ENCODE peak calls at places on chromosomes 11 and 22, in nine cellular contexts. X is ovary, S is PC-9, Z is AG04450, A is left ventricle myocardium inferior, F is A549, H is body of pancreas, B is astrocyte, M is right atrium auricular region. R is an unnamed sample.

GRCh38 chr22:30538280-30538679 is 8.3 kb downstream of the SEC14L6 start:
- DNase-seq in F (no peak), B (peak), A (no peak), S (no peak), M (no peak), X (no peak), H (no peak), Z (no peak), R (peak)

GRCh38 chr22:20149257-20150250 is 1.3 kb downstream of the CCDC188 start:
- DNase-seq in M (no peak), H (no peak), F (no peak), A (no peak), B (no peak), S (no peak), X (no peak), Z (no peak), R (no peak)

GRCh38 chr11:70568504-70569172 is 170.3 kb downstream of the CTTN start:
- DNase-seq in B (peak), S (no peak), H (no peak), Z (no peak), X (peak), M (peak), A (peak), F (no peak), R (peak)

GRCh38 chr11:43504316-43504950 is 145.7 kb downstream of the TTC17 start:
- DNase-seq in X (peak), B (no peak), M (no peak), Z (no peak), S (peak), H (peak), F (peak), A (no peak), R (peak)

GRCh38 chr11:13939952-13940610 is 22.4 kb upstream of the SPON1 start:
- DNase-seq in X (no peak), S (peak), B (no peak), M (no peak), F (peak), A (no peak), H (no peak), Z (no peak), R (no peak)

GRCh38 chr22:19767427-19768380 is 7.1 kb downstream of the TBX1 start:
- DNase-seq in Z (no peak), F (no peak), S (peak), A (peak), X (no peak), M (no peak), H (no peak), B (no peak), R (no peak)

GRCh38 chr11:134539285-134539684 is 127.2 kb upstream of the B3GAT1 start:
- DNase-seq in A (no peak), F (no peak), M (no peak), H (no peak), B (no peak), Z (no peak), X (no peak), S (no peak), R (no peak)

GRCh38 chr22:44892803-44893730 is 116.7 kb downstream of the PHF21B start:
- DNase-seq in A (no peak), X (no peak), H (no peak), Z (no peak), B (no peak), M (no peak), S (no peak), F (no peak), R (no peak)

GRCh38 chr11:27563201-27563600 is 56.6 kb upstream of the LIN7C start:
- DNase-seq in X (no peak), F (no peak), B (peak), A (no peak), H (no peak), M (no peak), S (no peak), Z (no peak), R (peak)

GRCh38 chr11:34464591-34465036 is 25.9 kb downstream of the CAT start:
- DNase-seq in Z (no peak), B (peak), X (no peak), H (no peak), S (no peak), A (no peak), F (no peak), M (no peak), R (no peak)

GRCh38 chr11:27894552-27894951 is 194.3 kb upstream of the BDNF start:
- DNase-seq in M (no peak), Z (no peak), H (no peak), S (no peak), A (no peak), X (no peak), B (no peak), F (no peak), R (no peak)

GRCh38 chr11:10607462-10607861 is 39.0 kb upstream of the LYVE1 start:
- DNase-seq in F (no peak), B (no peak), X (no peak), Z (no peak), H (no peak), M (no peak), S (no peak), A (no peak), R (no peak)

GRCh38 chr11:113681711-113682410 is 24.2 kb downstream of the TMPRSS5 start:
- DNase-seq in M (no peak), A (no peak), B (peak), H (no peak), Z (no peak), S (peak), X (no peak), F (no peak), R (no peak)

GRCh38 chr11:60165946-60166345 is 16.9 kb downstream of the MS4A6A start:
- DNase-seq in H (no peak), S (no peak), M (no peak), B (no peak), X (no peak), Z (no peak), A (no peak), F (no peak), R (no peak)

GRCh38 chr11:86116996-86117705 is 48.3 kb upstream of the PICALM start:
- DNase-seq in B (peak), Z (no peak), M (no peak), X (no peak), S (no peak), H (no peak), A (no peak), F (no peak), R (peak)

GRCh38 chr11:67558084-67558772 is 25.4 kb upstream of the GSTP1 start:
- DNase-seq in S (no peak), Z (no peak), F (no peak), M (no peak), A (peak), H (no peak), X (no peak), B (peak), R (peak)

GRCh38 chr22:44782286-44782830 is 30.0 kb downstream of the ARHGAP8 start:
- DNase-seq in F (no peak), Z (no peak), A (no peak), H (no peak), X (no peak), S (no peak), B (no peak), M (no peak), R (no peak)

GRCh38 chr11:129950319-129951034 is 52.2 kb downstream of the PRDM10 start:
- DNase-seq in M (peak), X (peak), B (peak), H (peak), A (peak), Z (peak), F (no peak), S (no peak), R (no peak)

GRCh38 chr11:73230931-73231330 is 12.8 kb downstream of the P2RY2 start:
- DNase-seq in A (no peak), M (no peak), H (no peak), X (peak), Z (no peak), F (no peak), S (no peak), B (no peak), R (no peak)

GRCh38 chr11:134562176-134562575 is 150.1 kb upstream of the B3GAT1 start:
- DNase-seq in H (no peak), Z (no peak), S (no peak), F (no peak), A (no peak), M (peak), X (no peak), B (no peak), R (no peak)

GRCh38 chr11:120647681-120648080 is 136.1 kb downstream of the GRIK4 start:
- DNase-seq in H (no peak), B (no peak), M (no peak), Z (no peak), X (no peak), A (no peak), S (no peak), F (no peak), R (no peak)

GRCh38 chr11:86440305-86440716 is 65.6 kb downstream of the CCDC81 start:
- DNase-seq in Z (no peak), H (no peak), S (no peak), F (no peak), A (peak), X (no peak), M (peak), B (peak), R (peak)

DNA sequence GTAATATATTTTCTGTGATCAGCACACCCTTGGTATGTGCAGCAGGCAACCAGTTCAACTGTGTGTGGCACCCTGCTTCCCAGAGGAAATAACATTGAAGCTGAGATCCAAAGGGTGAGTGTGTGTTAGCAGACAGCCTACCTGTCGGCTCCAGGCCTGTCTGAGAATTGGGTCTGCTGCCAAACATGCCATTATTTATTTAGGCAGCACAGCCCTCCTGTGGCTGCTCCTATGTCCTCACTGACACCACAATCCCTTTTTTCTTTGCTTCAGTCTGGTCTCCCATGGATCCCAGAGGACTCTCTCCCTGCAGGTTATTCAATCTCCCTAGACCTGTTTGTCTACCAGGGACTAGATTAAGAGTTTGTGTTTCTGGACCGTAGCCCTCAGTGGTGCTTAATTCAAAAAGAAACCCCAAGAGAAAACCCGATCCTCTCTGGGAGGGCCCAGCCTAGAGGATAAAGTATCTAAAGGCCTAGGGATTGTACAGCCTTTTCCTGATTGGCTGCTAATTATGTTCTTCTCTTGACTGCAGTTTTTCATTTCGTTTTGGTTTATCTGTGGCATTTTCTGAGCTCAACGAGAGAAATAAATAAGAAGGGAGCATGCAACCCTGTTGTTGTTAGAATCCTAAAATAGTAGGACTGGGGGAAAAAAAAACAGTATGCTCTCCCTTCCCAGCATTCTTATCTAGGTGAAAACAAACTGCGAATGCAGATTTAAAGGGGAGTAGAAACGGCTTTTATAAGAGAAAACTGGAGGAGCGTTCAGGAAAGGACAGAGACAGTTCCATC is 24.1 kb downstream of the KCNE3 start:
- DNase-seq in A (no peak), S (peak), B (peak), Z (no peak), F (peak), H (peak), M (no peak), X (no peak), R (peak)
- TF ChIP-seq CTCF in A (peak), S (peak), B (no peak), Z (no peak), F (peak), H (peak), M (no peak), X (no peak), R (peak)

DNA sequence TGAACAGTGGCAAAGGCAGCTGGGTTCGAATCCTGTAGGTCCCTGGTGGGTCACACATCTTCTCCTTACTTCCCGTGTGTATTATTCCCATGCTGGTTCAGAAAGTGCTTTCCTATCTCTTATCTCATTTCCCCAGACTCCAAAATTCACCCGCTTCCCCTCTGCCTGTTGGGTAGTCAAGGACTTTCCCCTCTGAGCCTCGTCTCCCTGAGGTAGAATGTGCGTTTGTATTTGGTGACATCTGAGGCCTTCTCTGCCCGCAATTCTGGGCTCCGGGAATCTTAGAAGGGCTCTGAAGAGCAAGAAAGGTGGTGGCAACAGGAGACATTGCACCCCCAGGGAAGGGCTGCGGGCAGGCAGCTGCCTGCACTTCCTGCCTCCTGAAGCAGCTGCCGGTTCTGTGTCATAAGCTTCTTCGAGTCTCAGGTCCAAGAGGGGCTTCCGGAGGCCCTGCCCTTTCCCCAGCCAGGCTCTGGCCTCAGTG is 5.9 kb downstream of the LRRC32 start:
- DNase-seq in F (no peak), A (no peak), S (no peak), B (no peak), Z (no peak), M (no peak), H (no peak), X (no peak), R (no peak)
- H3K27ac ChIP-seq in F (no peak), A (peak), S (no peak), B (no peak), Z (no peak), M (peak), H (no peak), X (no peak), R (no peak)

GRCh38 chr11:826836-827145 is 928 bp upstream of the CRACR2B start:
- DNase-seq in H (no peak), B (no peak), F (no peak), X (no peak), A (no peak), M (no peak), Z (no peak), S (no peak), R (no peak)
- H3K4me3 ChIP-seq in H (peak), B (no peak), F (peak), X (peak), A (peak), M (peak), Z (peak), S (peak), R (no peak)

GRCh38 chr11:69211540-69212120 is 55.9 kb downstream of the SMIM38 start:
- DNase-seq in S (no peak), B (no peak), M (no peak), X (no peak), A (no peak), H (no peak), Z (no peak), F (no peak), R (no peak)

GRCh38 chr11:69213964-69214363 is 58.2 kb downstream of the SMIM38 start:
- DNase-seq in Z (no peak), B (no peak), H (no peak), M (no peak), S (no peak), A (no peak), F (no peak), X (no peak), R (no peak)

GRCh38 chr11:69213315-69213714 is 57.6 kb downstream of the SMIM38 start:
- DNase-seq in Z (no peak), M (no peak), H (no peak), X (no peak), B (no peak), A (no peak), S (no peak), F (no peak), R (no peak)

GRCh38 chr11:69210660-69211035 is 54.9 kb downstream of the SMIM38 start:
- DNase-seq in M (no peak), B (no peak), F (no peak), Z (no peak), A (no peak), S (no peak), H (no peak), X (no peak), R (no peak)

GRCh38 chr11:69212121-69213110 is 56.7 kb downstream of the SMIM38 start:
- DNase-seq in F (no peak), X (no peak), Z (no peak), M (no peak), H (no peak), S (no peak), B (no peak), A (no peak), R (no peak)
- TF ChIP-seq CTCF in F (peak), X (no peak), Z (peak), M (no peak), H (no peak), S (no peak), B (peak), A (peak), R (peak)

GRCh38 chr11:5831196-5831829 is 10.4 kb downstream of the OR52E6 start:
- DNase-seq in Z (no peak), A (no peak), B (no peak), H (no peak), M (no peak), X (no peak), S (no peak), F (no peak), R (no peak)
- H3K27ac ChIP-seq in Z (no peak), A (no peak), B (no peak), H (no peak), M (no peak), X (no peak), S (no peak), F (no peak), R (no peak)

GRCh38 chr22:49866646-49867045 is 13.0 kb downstream of the ZBED4 start:
- DNase-seq in Z (no peak), X (no peak), F (no peak), A (no peak), H (no peak), S (no peak), B (no peak), M (no peak), R (no peak)
- H3K4me3 ChIP-seq in Z (no peak), X (no peak), F (no peak), A (no peak), H (no peak), S (no peak), B (no peak), M (no peak), R (no peak)

DNA sequence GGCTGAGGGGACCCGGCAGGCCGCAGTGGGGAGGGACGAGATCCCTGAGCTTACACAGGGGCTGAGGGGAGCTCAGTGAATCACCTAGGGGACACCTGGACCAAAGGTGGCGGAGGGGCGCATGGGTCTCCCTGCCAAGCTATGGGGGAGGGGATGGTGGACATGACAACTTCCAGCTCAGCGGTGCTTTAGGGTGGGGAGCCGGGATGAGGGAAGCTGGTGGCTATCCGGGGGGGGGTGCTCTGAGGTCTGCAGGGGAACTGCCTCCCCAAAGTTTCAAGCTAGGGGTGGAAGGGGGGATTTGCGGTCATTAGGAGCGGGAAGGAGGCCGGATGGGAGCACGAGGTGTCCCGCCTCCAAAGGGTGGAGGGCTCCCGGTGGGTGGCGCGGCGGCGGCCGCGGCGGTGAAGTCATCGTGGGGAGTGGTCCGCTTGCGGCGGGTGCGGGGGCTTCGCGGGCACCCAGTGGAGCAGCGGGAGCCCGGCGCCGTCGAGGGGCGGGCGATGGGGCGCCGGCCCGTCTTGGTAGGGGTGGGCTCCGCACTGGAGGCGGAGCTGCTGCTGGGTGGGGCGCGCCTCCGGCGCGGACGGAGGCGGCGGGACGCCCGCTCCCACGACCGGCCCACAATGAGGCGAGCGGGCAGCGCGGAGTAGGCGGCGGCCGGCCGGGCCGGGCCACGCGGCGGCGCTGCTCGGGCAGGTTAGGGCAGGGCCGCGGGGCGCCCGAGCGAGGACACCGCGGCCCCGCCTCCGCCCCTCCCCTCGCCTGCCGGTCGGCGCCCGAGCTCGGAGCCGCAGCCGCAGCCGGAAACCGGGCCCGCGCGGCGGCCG is at the start of gene MICALL1:
- DNase-seq in A (peak), M (peak), S (peak), H (peak), X (peak), F (peak), Z (no peak), B (peak), R (peak)
- TF ChIP-seq CTCF in A (peak), M (no peak), S (peak), H (peak), X (no peak), F (peak), Z (no peak), B (no peak), R (no peak)

GRCh38 chr22:48718818-48719500 is 1108.7 kb downstream of the BRD1 start:
- DNase-seq in F (no peak), S (no peak), X (no peak), B (no peak), A (peak), M (no peak), Z (no peak), H (no peak), R (no peak)

GRCh38 chr22:48717076-48717810 is 1110.4 kb downstream of the BRD1 start:
- DNase-seq in H (no peak), Z (no peak), X (no peak), A (peak), F (no peak), M (no peak), B (no peak), S (no peak), R (no peak)

GRCh38 chr22:48715511-48715910 is 1112.2 kb downstream of the BRD1 start:
- DNase-seq in B (no peak), Z (no peak), M (no peak), H (no peak), F (no peak), X (no peak), S (no peak), A (no peak), R (no peak)

GRCh38 chr22:48719978-48720661 is 1107.6 kb downstream of the BRD1 start:
- DNase-seq in X (no peak), S (no peak), M (no peak), Z (no peak), F (peak), H (no peak), B (no peak), A (peak), R (no peak)

DNA sequence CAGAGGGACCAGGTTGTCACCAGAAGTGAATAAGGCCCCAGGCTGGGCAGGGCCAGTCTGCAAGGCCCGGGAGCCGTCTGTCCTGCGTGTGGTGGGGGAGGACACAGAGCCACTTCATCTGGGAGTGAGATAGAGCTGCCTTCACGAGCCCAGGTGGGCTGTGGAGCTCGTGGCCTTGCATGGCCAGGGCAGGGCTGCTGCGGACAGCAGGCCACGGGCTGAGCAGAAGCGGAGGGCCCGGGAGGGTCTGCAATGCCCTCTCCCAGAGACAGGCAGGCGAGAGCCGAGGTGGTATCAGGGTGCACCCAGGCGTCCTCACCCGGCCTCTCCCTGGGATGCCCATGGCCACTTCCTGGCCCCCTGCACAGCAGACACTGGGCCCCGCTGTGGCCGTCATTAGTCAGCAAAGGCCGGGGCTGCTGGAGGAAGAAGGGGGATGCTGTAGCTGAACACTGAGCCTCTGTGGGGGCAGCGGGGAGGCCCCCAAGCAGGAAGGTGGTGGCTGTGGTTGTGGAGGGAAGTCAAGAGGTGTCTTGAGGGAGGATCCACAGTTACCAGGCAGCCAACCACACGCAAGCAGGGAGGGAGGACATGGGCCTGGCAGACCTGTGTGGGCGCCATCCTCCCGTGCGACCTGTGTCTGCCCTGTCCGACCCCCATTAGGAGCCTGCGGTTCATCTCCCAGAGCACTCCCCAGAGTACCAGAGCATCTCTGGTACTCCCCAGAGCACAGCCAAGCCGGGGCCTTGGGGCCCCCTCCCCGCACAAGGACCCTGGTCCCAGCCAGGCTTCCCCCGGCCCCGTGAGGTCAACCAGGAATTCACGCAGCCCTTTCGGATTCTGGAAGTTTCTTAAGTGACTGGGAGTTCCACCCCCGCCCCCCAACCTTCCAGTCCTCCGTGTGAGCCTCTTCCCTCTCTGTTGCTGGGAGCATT is 1109.5 kb downstream of the BRD1 start:
- DNase-seq in S (no peak), H (no peak), Z (no peak), A (peak), F (no peak), X (no peak), B (no peak), M (no peak), R (no peak)
- H3K27ac ChIP-seq in S (no peak), H (no peak), Z (no peak), A (no peak), F (no peak), X (no peak), B (no peak), M (no peak), R (no peak)

R was measured in brain microvascular endothelial cell.